ENCODE peak calls at places on chromosomes 6 and 20, in seven cellular contexts. G is left ventricle myocardium inferior, B is heart right ventricle, Y is lower lobe of right lung, I is prostate gland, H is fibroblast of lung, U is lower leg skin. K is an unnamed sample.

GRCh38 chr6:108806669-108807068 is 41.6 kb upstream of the ARMC2 start:
- DNase-seq in G (no peak), B (no peak), Y (no peak), I (no peak), H (no peak), U (no peak), K (no peak)

GRCh38 chr6:11381801-11382513 is 149.5 kb upstream of the NEDD9 start:
- DNase-seq in G (no peak), B (peak; percentile 20), Y (peak; percentile 64), I (no peak), H (no peak), U (no peak), K (no peak)

GRCh38 chr20:34316191-34316814 is 13.1 kb upstream of the AHCY start:
- DNase-seq in G (no peak), B (no peak), Y (peak; percentile 24), I (no peak), H (peak; percentile 46), U (no peak), K (no peak)

GRCh38 chr6:92364948-92365386 is 1054.4 kb downstream of the EPHA7 start:
- DNase-seq in G (no peak), B (no peak), Y (no peak), I (no peak), H (peak; percentile 49), U (no peak), K (no peak)

GRCh38 chr6:5499644-5500306 is 238.5 kb downstream of the FARS2 start:
- DNase-seq in G (no peak), B (no peak), Y (no peak), I (no peak), H (peak; percentile 58), U (no peak), K (no peak)

GRCh38 chr6:133992992-133993682 is 40.1 kb downstream of the TBPL1 start:
- DNase-seq in G (no peak), B (no peak), Y (no peak), I (no peak), H (no peak), U (no peak), K (peak; percentile 17)

GRCh38 chr6:66772785-66773184 is 1065.8 kb upstream of the EYS start:
- DNase-seq in G (peak; percentile 24), B (peak; percentile 26), Y (no peak), I (no peak), H (peak; percentile 84), U (no peak), K (no peak)

GRCh38 chr20:49750611-49751396 is 37.1 kb upstream of the B4GALT5 start:
- DNase-seq in G (no peak), B (no peak), Y (peak; percentile 47), I (no peak), H (no peak), U (no peak), K (no peak)

GRCh38 chr6:97049254-97050004 is 124.9 kb downstream of the KLHL32 start:
- DNase-seq in G (no peak), B (no peak), Y (no peak), I (no peak), H (no peak), U (no peak), K (no peak)

GRCh38 chr6:130761286-130761685 is 65.9 kb upstream of the SMLR1 start:
- DNase-seq in G (no peak), B (no peak), Y (no peak), I (no peak), H (no peak), U (no peak), K (no peak)

GRCh38 chr6:111482959-111483735 is at the start of gene REV3L:
- DNase-seq in G (peak; percentile 88), B (peak; percentile 93), Y (peak; percentile 88), I (peak; percentile 85), H (peak; percentile 92), U (peak; percentile 98), K (peak; percentile 88)

GRCh38 chr20:22389836-22390542 is 194.4 kb downstream of the FOXA2 start:
- DNase-seq in G (no peak), B (no peak), Y (peak; percentile 69), I (no peak), H (no peak), U (no peak), K (no peak)

GRCh38 chr6:151041686-151042085 is 176.2 kb downstream of the MTHFD1L start:
- DNase-seq in G (no peak), B (no peak), Y (no peak), I (no peak), H (no peak), U (no peak), K (no peak)

GRCh38 chr20:37358366-37359150 is 12.6 kb downstream of the SRC start:
- DNase-seq in G (no peak), B (no peak), Y (no peak), I (peak; percentile 91), H (no peak), U (peak; percentile 92), K (peak; percentile 40)

GRCh38 chr20:44279228-44279627 is 31.8 kb downstream of the FITM2 start:
- DNase-seq in G (no peak), B (no peak), Y (no peak), I (no peak), H (peak; percentile 47), U (no peak), K (peak; percentile 66)

DNA sequence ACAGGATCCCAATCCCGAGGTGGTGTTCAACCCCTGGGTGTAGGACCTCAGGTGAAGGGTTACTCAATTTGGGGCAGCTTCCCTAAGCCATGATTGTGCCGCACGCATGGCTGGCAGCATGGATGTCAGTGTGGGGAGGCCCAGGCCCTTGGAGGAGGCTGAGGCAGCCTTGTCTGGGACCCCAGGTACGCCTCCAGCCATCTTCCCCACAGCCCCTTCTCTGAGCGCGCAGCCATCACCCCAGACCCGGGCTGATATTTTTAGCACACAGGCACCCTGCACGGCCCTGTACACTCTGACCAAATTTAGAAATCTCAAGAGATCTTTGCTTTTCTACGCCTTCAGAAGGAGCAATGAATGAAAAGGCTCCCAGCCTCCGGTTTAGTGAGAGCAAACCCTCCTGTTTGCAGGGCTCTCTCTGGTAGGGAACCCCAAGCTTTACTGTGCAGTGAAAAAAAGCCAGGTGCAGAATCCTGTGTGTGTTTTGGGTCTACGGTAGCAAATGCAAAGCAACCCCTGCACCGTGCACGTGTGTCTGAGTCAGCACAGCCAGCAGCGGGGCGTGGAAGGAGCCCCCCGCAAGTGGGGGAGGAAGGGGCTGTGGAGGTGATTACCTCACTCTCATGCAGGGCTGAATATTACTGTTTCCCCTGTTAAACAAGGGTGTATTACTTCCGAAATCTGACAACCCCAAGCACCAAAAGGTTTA is 44.3 kb downstream of the CTCFL start:
- DNase-seq in G (no peak), B (no peak), Y (no peak), I (no peak), H (no peak), U (no peak), K (no peak)
- H3K4me3 ChIP-seq in G (peak overlapping the region; percentile 6), B (no peak overlapping the region), Y (no peak overlapping the region), I (no peak overlapping the region), H (no peak overlapping the region), U (no peak overlapping the region), K (no peak overlapping the region)

GRCh38 chr20:18587665-18588553 is at the start of gene DTD1:
- DNase-seq in G (peak; percentile 95), B (peak; percentile 94), Y (peak; percentile 96), I (peak; percentile 90), H (peak; percentile 89), U (peak; percentile 98), K (peak; percentile 95)
- H3K4me3 ChIP-seq in G (peak within 1 kb of the TSS; percentile 91), B (peak within 1 kb of the TSS; percentile 76), Y (peak within 1 kb of the TSS; percentile 76), I (peak within 1 kb of the TSS; percentile 93), H (peak within 1 kb of the TSS; percentile 96), U (peak within 1 kb of the TSS; percentile 87), K (peak within 1 kb of the TSS; percentile 64)

GRCh38 chr20:4190792-4191519 is 175.6 kb upstream of the RNF24 start:
- DNase-seq in G (no peak), B (no peak), Y (no peak), I (no peak), H (no peak), U (no peak), K (no peak)

GRCh38 chr20:4193053-4193452 is 177.7 kb upstream of the RNF24 start:
- DNase-seq in G (no peak), B (no peak), Y (no peak), I (no peak), H (no peak), U (no peak), K (no peak)

GRCh38 chr20:4195499-4195898 is 180.1 kb upstream of the RNF24 start:
- DNase-seq in G (no peak), B (no peak), Y (no peak), I (no peak), H (peak; percentile 29), U (no peak), K (no peak)

GRCh38 chr20:4189375-4189774 is 174.0 kb upstream of the RNF24 start:
- DNase-seq in G (no peak), B (no peak), Y (no peak), I (no peak), H (no peak), U (no peak), K (no peak)

DNA sequence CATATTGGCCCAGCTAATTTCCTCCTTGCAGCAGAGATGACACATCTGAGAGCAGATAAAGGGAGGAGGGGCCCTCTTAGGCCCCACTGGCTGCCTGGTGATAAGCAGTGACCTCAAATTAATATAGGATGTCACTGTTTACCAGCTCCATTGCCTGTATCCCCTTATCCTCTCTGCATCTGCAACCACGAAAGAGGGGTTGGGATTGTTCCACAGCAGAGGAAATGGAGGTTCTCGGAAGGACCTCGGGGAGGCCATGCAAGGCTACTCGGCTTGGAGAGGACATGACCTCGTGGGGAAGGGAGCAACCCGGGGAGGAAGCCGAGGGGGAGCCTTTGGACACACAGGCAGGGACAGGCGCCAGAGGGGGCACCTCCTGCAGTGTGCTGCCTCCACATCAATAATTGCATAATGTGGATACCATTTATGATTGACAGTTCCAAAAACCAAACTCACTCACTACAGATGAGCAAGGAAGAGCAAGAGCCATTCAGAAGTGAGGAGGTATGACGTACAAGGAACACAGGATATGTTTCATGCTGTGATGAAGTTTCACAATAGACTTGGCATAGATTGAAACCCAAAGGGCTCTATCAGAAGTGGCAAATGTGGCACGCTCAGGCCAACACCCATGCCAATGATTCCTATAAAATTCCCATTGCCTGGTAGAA is 177.2 kb upstream of the RNF24 start:
- DNase-seq in G (no peak), B (no peak), Y (no peak), I (no peak), H (peak; percentile 29), U (no peak), K (no peak)
- H3K4me3 ChIP-seq in G (no peak overlapping the region), B (no peak overlapping the region), Y (no peak overlapping the region), I (no peak overlapping the region), H (no peak overlapping the region), U (no peak overlapping the region), K (no peak overlapping the region)

GRCh38 chr20:3071266-3071609 is 182 bp upstream of the OXT start:
- DNase-seq in G (no peak), B (no peak), Y (no peak), I (no peak), H (no peak), U (no peak), K (no peak)
- H3K4me3 ChIP-seq in G (peak overlapping the region; percentile 72), B (peak overlapping the region; percentile 64), Y (peak overlapping the region; percentile 59), I (peak overlapping the region; percentile 41), H (no peak overlapping the region), U (peak overlapping the region; percentile 49), K (no peak overlapping the region)